ENCODE peak calls at places on chromosome 14, in five cellular contexts. Q is suprapubic skin; X is CD4-positive, alpha-beta T cell; R is heart right ventricle; N is OCI-LY7. M is an unnamed sample.

GRCh38 chr14:54083549-54084239 is 127.1 kb upstream of the BMP4 start:
- DNase-seq in X (no peak), Q (no peak), R (no peak), N (no peak), M (no peak)

GRCh38 chr14:70871863-70872677 is 35.2 kb upstream of the PCNX1 start:
- DNase-seq in R (no peak), X (no peak), Q (no peak), N (no peak), M (no peak)

GRCh38 chr14:61399365-61399764 is 78.0 kb downstream of the PRKCH start:
- DNase-seq in Q (no peak), R (no peak), N (no peak), X (no peak), M (no peak)

GRCh38 chr14:73242274-73242960 is 5.1 kb downstream of the PAPLN start:
- DNase-seq in R (no peak), Q (no peak), N (no peak), X (no peak), M (no peak)

GRCh38 chr14:75496755-75497154 is 25.5 kb upstream of the BATF start:
- DNase-seq in Q (no peak), N (no peak), X (no peak), R (no peak), M (no peak)

GRCh38 chr14:73460691-73461127 is 2.4 kb upstream of the NUMB start:
- DNase-seq in Q (no peak), R (no peak), X (no peak), N (peak), M (no peak)

GRCh38 chr14:20679907-20680306 is 4.5 kb upstream of the RNASE4 start:
- DNase-seq in R (peak), N (no peak), X (no peak), Q (no peak), M (no peak)

GRCh38 chr14:105939810-105940508 is 413.6 kb downstream of the TMEM121 start:
- DNase-seq in R (no peak), N (no peak), Q (peak), X (no peak), M (no peak)

GRCh38 chr14:38419579-38419978 is 163.7 kb upstream of the CLEC14A start:
- DNase-seq in R (no peak), N (no peak), X (no peak), Q (no peak), M (no peak)

GRCh38 chr14:21846227-21846885 is 172.7 kb upstream of the OR4E1 start:
- DNase-seq in R (no peak), Q (no peak), N (peak), X (peak), M (no peak)

GRCh38 chr14:21104448-21105060 is 3.7 kb downstream of the TMEM253 start:
- DNase-seq in N (peak), X (peak), R (peak), Q (no peak), M (no peak)

GRCh38 chr14:29016050-29016900 is 249.7 kb downstream of the FOXG1 start:
- DNase-seq in N (peak), R (no peak), Q (no peak), X (no peak), M (no peak)

GRCh38 chr14:99124482-99125104 is 147.4 kb downstream of the BCL11B start:
- DNase-seq in R (no peak), X (no peak), Q (no peak), N (no peak), M (no peak)

GRCh38 chr14:45085004-45085403 is 1.1 kb downstream of the PRPF39 start:
- DNase-seq in N (peak), X (no peak), Q (no peak), R (no peak), M (no peak)

GRCh38 chr14:51367600-51367931 is 127.5 kb downstream of the TMX1 start:
- DNase-seq in X (no peak), N (no peak), Q (no peak), R (no peak), M (no peak)

GRCh38 chr14:95662376-95663186 is 23.6 kb upstream of the TCL1B start:
- DNase-seq in Q (no peak), N (peak), X (no peak), R (no peak), M (no peak)

GRCh38 chr14:98900236-98900635 is 371.8 kb downstream of the BCL11B start:
- DNase-seq in R (no peak), Q (no peak), X (no peak), N (no peak), M (no peak)

GRCh38 chr14:99224116-99224910 is 47.7 kb downstream of the BCL11B start:
- DNase-seq in N (no peak), Q (no peak), X (no peak), R (no peak), M (no peak)

GRCh38 chr14:41609704-41610183 is 3.1 kb downstream of the LRFN5 start:
- DNase-seq in Q (peak), N (no peak), R (peak), X (no peak), M (no peak)

GRCh38 chr14:44700184-44700583 is 193.1 kb upstream of the FSCB start:
- DNase-seq in Q (no peak), X (no peak), R (no peak), N (no peak), M (no peak)

GRCh38 chr14:61258985-61259384 is 22.2 kb downstream of the TMEM30B start:
- DNase-seq in N (no peak), X (no peak), R (no peak), Q (no peak), M (no peak)

GRCh38 chr14:50082784-50083466 is 33.4 kb downstream of the VCPKMT start:
- DNase-seq in R (no peak), Q (no peak), N (peak), X (peak), M (no peak)

GRCh38 chr14:36065831-36066230 is 110.7 kb downstream of the PTCSC3 start:
- DNase-seq in N (no peak), Q (no peak), X (no peak), R (no peak), M (no peak)

GRCh38 chr14:55241673-55242072 is 29.5 kb upstream of the FBXO34 start:
- DNase-seq in Q (no peak), X (no peak), R (no peak), N (no peak), M (no peak)

GRCh38 chr14:91879196-91879595 is 11.9 kb upstream of the TC2N start:
- DNase-seq in Q (no peak), N (no peak), R (no peak), X (no peak), M (no peak)

GRCh38 chr14:60164404-60164716 is 838 bp downstream of the DHRS7 start:
- DNase-seq in N (no peak), Q (no peak), R (no peak), X (no peak), M (no peak)

GRCh38 chr14:71487941-71488340 is 444.3 kb upstream of the RGS6 start:
- DNase-seq in Q (no peak), X (no peak), R (no peak), N (no peak), M (no peak)

GRCh38 chr14:61197416-61197815 is 83.7 kb downstream of the TMEM30B start:
- DNase-seq in X (no peak), R (no peak), N (no peak), Q (no peak), M (no peak)

GRCh38 chr14:22791302-22791701 is 23.9 kb downstream of the SLC7A7 start:
- DNase-seq in X (no peak), N (no peak), Q (no peak), R (no peak), M (no peak)

GRCh38 chr14:59274991-59275391 is 86.5 kb downstream of the DAAM1 start:
- DNase-seq in R (peak), X (no peak), N (peak), Q (no peak), M (no peak)

GRCh38 chr14:56339855-56340701 is 221.9 kb downstream of the PELI2 start:
- DNase-seq in R (peak), Q (peak), N (peak), X (peak), M (peak)

GRCh38 chr14:29039171-29039570 is 272.6 kb downstream of the FOXG1 start:
- DNase-seq in R (no peak), X (no peak), N (no peak), Q (no peak), M (no peak)

DNA sequence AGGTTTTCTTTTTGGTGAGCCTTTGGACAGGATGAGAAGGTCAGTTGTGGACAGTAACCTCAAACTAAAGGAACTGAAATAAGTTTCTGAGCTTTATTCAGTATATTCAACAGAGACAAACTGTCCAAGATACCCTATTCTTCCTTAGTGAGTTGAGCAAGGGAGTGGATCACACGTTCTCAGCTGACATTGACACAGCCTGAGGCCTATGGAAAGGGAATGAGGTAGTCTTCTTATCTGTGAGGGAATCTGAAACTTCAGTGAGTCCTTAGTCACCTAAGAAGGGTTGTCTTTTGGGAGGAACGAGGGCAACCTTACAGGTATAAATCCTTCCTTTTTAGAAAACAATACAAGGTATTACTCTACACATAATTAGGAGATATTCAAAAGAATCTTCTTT is 5.0 kb upstream of the NUBPL start:
- DNase-seq in N (no peak), X (no peak), Q (no peak), R (no peak), M (no peak)
- TF ChIP-seq CTCF in N (no peak), X (no peak), Q (no peak), R (no peak), M (no peak)

DNA sequence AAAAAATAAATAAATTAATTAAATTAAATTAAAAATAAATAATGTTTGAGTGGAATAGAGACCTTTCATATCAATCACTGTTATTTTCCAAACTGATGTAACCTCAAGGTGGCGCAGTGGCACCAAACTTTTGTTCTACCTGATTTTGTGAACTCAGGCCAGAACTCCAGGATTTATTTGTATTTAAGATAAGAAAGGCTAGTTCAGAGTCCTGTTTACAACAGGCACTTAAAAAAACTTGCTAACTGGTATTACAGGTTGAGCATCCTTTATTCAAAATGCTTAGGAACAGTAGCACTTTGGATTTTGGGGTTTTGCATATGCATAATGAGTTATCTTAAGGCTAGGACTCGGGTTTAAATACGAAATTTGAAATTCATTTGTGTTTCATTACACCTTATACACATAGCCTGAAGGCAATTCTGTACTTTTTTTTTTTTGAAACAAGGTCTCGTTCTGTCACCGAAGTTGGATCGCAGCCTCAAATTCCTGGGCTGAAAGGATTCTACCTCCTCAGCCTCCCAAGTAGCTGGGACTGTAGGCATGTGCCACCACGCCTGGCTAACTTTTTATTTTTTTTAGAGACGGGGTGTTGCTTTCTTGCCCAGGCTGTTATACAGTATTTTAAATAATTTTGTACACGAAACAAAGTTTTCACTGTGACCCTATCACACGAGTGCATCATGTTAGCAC is 32.4 kb downstream of the YY1 start:
- DNase-seq in Q (no peak), N (peak), R (no peak), X (no peak), M (no peak)
- TF ChIP-seq CTCF in Q (no peak), N (peak), R (peak), X (peak), M (no peak)

GRCh38 chr14:103562385-103563088 is at the start of the genes BAG5 and COA8:
- DNase-seq in R (peak), N (peak), Q (peak), X (peak), M (no peak)

GRCh38 chr14:103563089-103563620 is 395 bp downstream of the COA8 start:
- DNase-seq in X (no peak), R (no peak), N (no peak), Q (peak), M (no peak)

GRCh38 chr14:103558071-103558882 is 4.2 kb downstream of the BAG5 start:
- DNase-seq in N (no peak), Q (no peak), X (no peak), R (no peak), M (peak)

GRCh38 chr14:103562135-103562384 is 397 bp downstream of the BAG5 start:
- DNase-seq in Q (no peak), X (peak), N (peak), R (peak), M (no peak)

DNA sequence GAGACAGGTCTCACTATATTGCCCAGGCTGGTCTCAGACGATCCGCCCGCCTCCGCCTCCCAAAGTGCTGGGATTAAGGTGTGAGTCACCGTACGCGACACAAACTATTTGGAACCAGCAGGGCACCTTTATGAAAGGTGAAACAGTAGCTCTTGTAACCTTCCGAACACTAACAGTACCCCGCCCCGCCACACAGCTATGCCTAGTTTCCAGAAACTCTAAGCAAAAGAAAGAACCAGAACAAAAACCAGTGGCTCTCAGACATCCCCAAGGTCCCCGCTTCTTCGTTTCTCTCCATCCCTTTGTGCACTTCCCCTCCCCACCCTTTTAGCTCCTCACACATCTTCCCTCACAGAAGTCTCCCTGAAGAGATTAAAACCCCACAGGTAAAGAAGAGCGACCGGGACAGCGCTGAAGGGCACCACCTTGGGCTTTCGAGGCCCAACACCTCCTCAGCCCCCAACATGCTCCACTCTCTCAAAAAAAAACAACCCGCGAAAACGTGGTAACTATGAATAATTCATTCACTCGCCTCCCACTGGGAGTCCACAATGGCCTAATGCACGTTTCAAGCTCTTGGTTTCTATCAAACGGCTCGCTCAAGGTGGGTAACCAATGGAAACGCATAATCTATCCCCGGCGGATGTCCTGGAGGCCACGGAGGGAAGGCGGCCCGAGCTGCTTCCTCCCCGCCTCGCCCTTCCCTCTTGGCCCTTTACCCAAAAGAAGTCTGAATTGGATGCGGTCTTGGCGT is 899 bp downstream of the BAG5 start:
- DNase-seq in X (no peak), Q (peak), R (no peak), N (peak), M (no peak)
- TF ChIP-seq CTCF in X (no peak), Q (no peak), R (no peak), N (no peak), M (no peak)

GRCh38 chr14:90397401-90398314 is 829 bp downstream of the CALM1 start:
- DNase-seq in R (peak), Q (peak), N (peak), X (peak), M (no peak)
- TF ChIP-seq CTCF in R (no peak), Q (no peak), N (no peak), X (no peak), M (no peak)

DNA sequence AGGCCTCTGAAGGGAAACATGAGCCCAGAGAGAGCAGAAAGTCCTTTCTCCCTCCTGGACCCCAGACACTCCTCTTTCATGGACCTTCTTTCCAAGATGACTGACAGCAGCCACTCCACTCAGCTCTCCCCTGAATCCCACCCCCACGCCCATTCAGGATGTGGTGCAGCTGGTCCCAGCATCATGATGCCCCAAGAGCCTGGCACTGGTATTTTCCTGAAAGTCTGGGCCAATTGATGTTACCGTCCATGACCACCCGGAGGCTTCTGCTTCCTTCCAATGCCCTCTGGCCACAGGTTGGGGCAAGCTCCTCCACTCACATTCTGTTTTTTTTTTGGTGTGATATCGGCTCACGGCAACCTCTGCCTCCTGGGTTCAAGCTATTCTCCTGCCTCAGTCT is 112.6 kb downstream of the CALM1 start:
- DNase-seq in R (no peak), X (no peak), Q (no peak), N (no peak), M (no peak)
- TF ChIP-seq CTCF in R (no peak), X (no peak), Q (no peak), N (no peak), M (no peak)

DNA sequence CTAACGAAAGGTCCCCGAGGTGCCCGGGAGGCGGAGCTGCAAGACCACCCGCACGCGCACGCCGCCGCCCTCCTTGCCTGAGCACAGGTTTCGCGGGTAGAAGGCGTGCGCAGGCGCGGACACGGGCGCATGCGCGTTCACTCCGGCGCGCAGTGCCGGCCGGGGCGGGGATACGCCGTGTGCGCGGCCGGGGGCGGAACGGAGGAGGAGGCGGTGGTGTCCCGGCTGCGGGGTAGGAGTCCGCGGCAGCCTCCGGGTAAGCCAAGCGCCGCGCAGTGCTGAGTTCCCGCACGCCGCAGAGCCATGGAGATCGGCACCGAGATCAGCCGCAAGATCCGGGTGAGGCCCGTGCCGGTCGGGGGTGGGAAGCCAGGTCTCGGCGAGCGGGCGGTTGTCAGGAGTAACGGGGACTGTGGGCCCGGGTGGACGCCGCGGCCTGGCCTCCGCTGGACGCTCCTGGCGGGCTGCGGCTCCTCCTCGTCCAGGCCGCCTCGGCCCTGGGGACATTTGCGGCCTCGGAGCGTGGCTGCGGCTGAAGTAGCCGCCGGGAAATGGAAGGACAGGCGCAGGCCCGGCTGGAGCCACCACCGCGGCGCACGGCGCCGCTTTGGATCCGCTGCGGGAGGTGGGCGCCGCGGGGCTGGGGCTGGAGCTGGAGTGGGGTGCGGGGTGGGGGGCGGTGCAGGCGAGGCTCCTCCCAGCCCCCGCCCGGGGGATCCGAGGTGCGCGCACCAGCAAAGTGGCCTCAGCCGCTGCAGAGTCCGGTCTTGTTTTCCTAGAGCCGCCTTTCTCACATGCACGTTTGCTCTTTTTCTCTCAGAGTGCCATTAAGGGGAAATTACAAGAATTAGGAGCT is at the start of gene ZC3H14:
- DNase-seq in X (peak), N (peak), Q (peak), R (peak), M (no peak)
- TF ChIP-seq CTCF in X (no peak), N (peak), Q (no peak), R (no peak), M (no peak)

DNA sequence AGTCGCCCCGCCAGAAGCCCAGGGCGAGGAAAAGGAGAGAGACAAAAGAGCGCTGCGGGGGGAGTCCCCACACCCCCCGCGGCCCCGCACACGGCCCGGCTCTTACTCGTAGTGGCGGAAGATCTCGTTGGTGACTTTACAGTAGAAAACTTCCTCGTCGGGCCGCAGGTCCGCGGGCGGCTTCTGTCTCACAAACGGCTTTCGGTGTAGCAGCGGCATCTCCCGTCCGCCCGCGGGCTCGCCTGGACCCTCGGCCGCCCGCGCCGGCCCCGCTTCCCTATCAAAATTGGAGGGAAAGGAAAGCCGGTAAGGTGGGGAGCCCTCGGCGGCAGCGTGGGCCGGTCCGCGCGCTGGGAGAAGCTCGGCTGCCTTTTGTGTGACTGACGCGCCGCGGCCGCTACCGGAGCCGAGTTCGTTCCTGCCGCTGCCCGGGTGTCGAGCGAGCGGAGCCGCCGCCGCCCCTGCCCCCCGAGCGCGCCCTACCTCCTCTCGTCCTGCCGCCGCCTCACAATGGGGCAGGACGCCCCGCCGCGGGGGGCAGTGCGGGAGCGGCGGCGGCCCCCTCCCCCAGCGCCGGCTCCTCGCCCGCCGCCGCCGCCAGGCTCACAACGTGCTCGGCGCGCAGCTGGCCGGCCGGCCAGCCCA is 652 bp downstream of the BAZ1A start:
- DNase-seq in R (peak), N (peak), Q (peak), X (no peak), M (peak)
- TF ChIP-seq CTCF in R (no peak), N (no peak), Q (no peak), X (no peak), M (no peak)

GRCh38 chr14:102547067-102547466 is 37.5 kb upstream of the ANKRD9 start:
- DNase-seq in N (no peak), Q (no peak), X (no peak), R (no peak), M (no peak)

GRCh38 chr14:102541771-102542170 is 32.2 kb upstream of the ANKRD9 start:
- DNase-seq in Q (no peak), R (no peak), N (no peak), X (no peak), M (no peak)

GRCh38 chr14:102544034-102544744 is 34.6 kb upstream of the ANKRD9 start:
- DNase-seq in R (no peak), Q (no peak), X (no peak), N (no peak), M (no peak)

GRCh38 chr14:102544745-102545460 is 35.3 kb upstream of the ANKRD9 start:
- DNase-seq in R (no peak), X (no peak), Q (no peak), N (no peak), M (no peak)

GRCh38 chr14:102545461-102546265 is 36.1 kb upstream of the ANKRD9 start:
- DNase-seq in X (no peak), Q (no peak), N (no peak), R (no peak), M (no peak)
- TF ChIP-seq CTCF in X (no peak), Q (no peak), N (no peak), R (no peak), M (no peak)

M was measured in omental fat pad.